ENCODE peak calls at places on chromosomes 16 and 17, in seven cellular contexts. Y is GM12892, N is ELR, H is CD14-positive monocyte, G is psoas muscle, P is cardiac fibroblast, C is H7. X is an unnamed sample.

GRCh38 chr17:28416703-28417311 is 10.8 kb upstream of the SLC46A1 start:
- DNase-seq in N (peak; percentile 78), G (no peak), C (peak; percentile 72), H (peak; percentile 54), Y (peak; percentile 41), P (peak; percentile 76), X (peak; percentile 77)

GRCh38 chr16:54677551-54677950 is 253.1 kb upstream of the IRX5 start:
- DNase-seq in H (no peak), Y (no peak), C (no peak), G (no peak), N (no peak), P (no peak), X (no peak)

GRCh38 chr17:78944956-78945355 is 19.8 kb upstream of the TIMP2 start:
- DNase-seq in N (no peak), C (no peak), G (no peak), Y (no peak), H (no peak), P (no peak), X (no peak)

GRCh38 chr16:59179446-59180082 is 445.4 kb upstream of the GOT2 start:
- DNase-seq in G (no peak), N (peak; percentile 4), H (no peak), Y (no peak), P (no peak), C (no peak), X (no peak)

GRCh38 chr16:4506450-4506849 is 30.3 kb downstream of the HMOX2 start:
- DNase-seq in G (no peak), P (peak; percentile 88), H (peak; percentile 68), C (peak; percentile 82), Y (no peak), N (peak; percentile 76), X (peak; percentile 59)

GRCh38 chr17:65487161-65487560 is 74.3 kb downstream of the AXIN2 start:
- DNase-seq in P (no peak), C (no peak), Y (no peak), H (no peak), G (no peak), N (no peak), X (no peak)

GRCh38 chr17:66904760-66905637 is 59.5 kb upstream of the CACNG4 start:
- DNase-seq in N (peak; percentile 60), H (no peak), P (peak; percentile 94), Y (no peak), G (no peak), C (no peak), X (no peak)

GRCh38 chr17:59651346-59651745 is 31.7 kb downstream of the CLTC start:
- DNase-seq in Y (no peak), P (no peak), H (no peak), C (no peak), N (peak; percentile 80), G (no peak), X (peak; percentile 87)

GRCh38 chr17:78173025-78173715 is 4.8 kb downstream of the SYNGR2 start:
- DNase-seq in P (no peak), Y (peak; percentile 62), C (peak; percentile 56), N (no peak), H (no peak), G (peak; percentile 22), X (no peak)

GRCh38 chr17:61122356-61122913 is 277.2 kb upstream of the TBX2 start:
- DNase-seq in P (no peak), G (no peak), H (no peak), Y (no peak), N (no peak), C (no peak), X (no peak)

GRCh38 chr17:78105551-78105950 is 23.0 kb downstream of the TMC6 start:
- DNase-seq in Y (no peak), N (no peak), H (no peak), C (peak; percentile 33), P (no peak), G (no peak), X (no peak)

GRCh38 chr17:78409191-78409621 is 30.8 kb downstream of the PGS1 start:
- DNase-seq in N (no peak), H (no peak), G (no peak), Y (no peak), P (no peak), C (no peak), X (peak; percentile 71)